ENCODE peak calls at places on chromosomes 12 and 14, in five cellular contexts. A is IMR-90, V is SK-N-SH, F is GM12878, O is K562. J is an unnamed sample.

GRCh38 chr14:35557221-35557747 is 23.3 kb downstream of the INSM2 start:
- DNase-seq in A (no peak), V (peak; percentile 57), F (no peak), O (no peak), J (no peak)

GRCh38 chr14:92040431-92041040 is 677 bp upstream of the TRIP11 start:
- DNase-seq in A (peak; percentile 61), V (peak; percentile 47), F (peak; percentile 25), O (peak; percentile 11), J (peak; percentile 44)

GRCh38 chr12:130127909-130128763 is 34.1 kb upstream of the FZD10 start:
- DNase-seq in A (no peak), V (no peak), F (no peak), O (no peak), J (no peak)

GRCh38 chr12:10673660-10674384 is at the start of gene STYK1:
- DNase-seq in A (peak; percentile 8), V (peak; percentile 50), F (peak; percentile 24), O (peak; percentile 63), J (peak; percentile 72)

GRCh38 chr12:130437555-130438242 is 100.0 kb downstream of the PIWIL1 start:
- DNase-seq in A (no peak), V (no peak), F (no peak), O (no peak), J (no peak)

GRCh38 chr12:111244673-111245072 is 124.2 kb downstream of the PHETA1 start:
- DNase-seq in A (no peak), V (peak; percentile 65), F (no peak), O (no peak), J (no peak)

GRCh38 chr14:54778618-54779017 is 124.0 kb downstream of the GCH1 start:
- DNase-seq in A (no peak), V (no peak), F (no peak), O (no peak), J (no peak)

GRCh38 chr14:68518910-68519686 is 273.8 kb downstream of the ZFP36L1 start:
- DNase-seq in A (peak; percentile 63), V (no peak), F (no peak), O (no peak), J (no peak)

GRCh38 chr12:72564120-72564519 is 291.9 kb downstream of the TRHDE start:
- DNase-seq in A (no peak), V (no peak), F (no peak), O (no peak), J (no peak)

GRCh38 chr14:28676481-28676880 is 90.1 kb upstream of the FOXG1 start:
- DNase-seq in A (peak; percentile 6), V (no peak), F (no peak), O (no peak), J (no peak)

GRCh38 chr12:116378002-116378401 is 100.5 kb upstream of the MED13L start:
- DNase-seq in A (no peak), V (no peak), F (no peak), O (no peak), J (no peak)

GRCh38 chr12:52075409-52075724 is 4.1 kb upstream of the SMIM41 start:
- DNase-seq in A (peak; percentile 28), V (no peak), F (no peak), O (no peak), J (no peak)

GRCh38 chr12:65681226-65681625 is 143.1 kb upstream of the HMGA2 start:
- DNase-seq in A (peak; percentile 54), V (no peak), F (no peak), O (no peak), J (no peak)

GRCh38 chr12:106740813-106741212 is 33.7 kb upstream of the RIC8B start:
- DNase-seq in A (no peak), V (no peak), F (no peak), O (no peak), J (no peak)

GRCh38 chr14:77124345-77125274 is 17.0 kb downstream of the ZDHHC22 start:
- DNase-seq in A (peak; percentile 16), V (peak; percentile 92), F (no peak), O (peak; percentile 71), J (peak; percentile 48)

GRCh38 chr12:127119600-127120140 is 1147.3 kb upstream of the TMEM132C start:
- DNase-seq in A (no peak), V (no peak), F (no peak), O (no peak), J (no peak)

GRCh38 chr14:92626041-92626440 is 112.5 kb downstream of the RIN3 start:
- DNase-seq in A (no peak), V (no peak), F (no peak), O (no peak), J (no peak)

GRCh38 chr12:28294300-28294699 is 104.0 kb downstream of the CCDC91 start:
- DNase-seq in A (no peak), V (no peak), F (peak; percentile 8), O (no peak), J (no peak)

GRCh38 chr14:101707863-101708620 is 53.5 kb upstream of the PPP2R5C start:
- DNase-seq in A (no peak), V (no peak), F (no peak), O (peak; percentile 31), J (no peak)

DNA sequence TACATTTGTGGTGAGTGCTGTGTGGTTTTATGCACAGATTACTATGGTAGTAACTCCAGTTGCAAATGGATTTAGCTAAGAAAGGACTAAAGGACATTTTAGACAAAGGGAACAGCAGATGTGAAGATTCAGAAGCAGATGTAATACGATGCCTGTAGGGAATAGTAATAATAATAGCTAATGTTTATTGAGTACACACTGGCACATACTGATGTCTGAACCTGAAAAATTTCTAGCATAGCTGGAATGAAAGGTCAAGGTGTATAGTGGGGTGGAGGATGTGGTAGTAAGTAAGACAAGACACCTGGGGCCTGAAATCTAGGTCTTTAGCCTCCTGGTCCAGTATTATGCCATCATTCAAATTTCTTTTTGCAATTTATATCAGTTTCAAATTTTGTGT is 54.3 kb upstream of the LRTM2 start:
- DNase-seq in A (no peak), V (no peak), F (no peak), O (no peak), J (no peak)
- TF ChIP-seq RCOR1 in A (no peak), V (no peak), F (no peak), O (no peak), J (no peak)

GRCh38 chr14:95445676-95446075 is 70.8 kb downstream of the SYNE3 start:
- DNase-seq in A (no peak), V (peak; percentile 41), F (no peak), O (no peak), J (no peak)
- TF ChIP-seq RCOR1 in A (no peak), V (no peak), F (no peak), O (no peak), J (no peak)

GRCh38 chr14:104217486-104218360 is 79.3 kb downstream of the KIF26A start:
- DNase-seq in A (no peak), V (no peak), F (no peak), O (no peak), J (no peak)
- TF ChIP-seq RCOR1 in A (no peak), V (no peak), F (no peak), O (no peak), J (no peak)

DNA sequence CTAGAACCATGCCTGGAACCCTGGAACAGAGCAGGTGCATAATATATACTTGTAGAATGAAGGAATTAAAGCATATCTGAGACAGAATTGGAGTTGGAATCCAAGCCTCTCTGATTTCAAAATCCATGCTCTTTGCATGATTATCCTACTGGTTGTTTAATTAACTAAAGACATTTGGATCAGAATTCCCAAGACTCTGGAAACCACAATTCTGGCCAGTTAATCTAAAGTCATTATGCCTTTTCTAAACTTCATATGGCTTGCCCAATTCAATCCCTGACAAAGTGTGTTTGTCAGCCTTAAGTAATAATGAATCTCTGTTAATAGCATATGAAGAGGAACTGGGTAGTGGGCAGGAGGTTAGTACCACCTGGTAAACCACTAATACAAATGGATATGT is 422.6 kb downstream of the ATP23 start:
- DNase-seq in A (no peak), V (no peak), F (no peak), O (no peak), J (no peak)
- TF ChIP-seq RCOR1 in A (no peak), V (no peak), F (no peak), O (no peak), J (no peak)